ENCODE peak calls at places on chromosomes 13 and 19, in seven cellular contexts. C, T, X, R, P, D and O are unnamed samples.
A peak's percentile ranks its signal among the peaks of the same experiment; 100 is the strongest.

GRCh38 chr19:50500060-50500752 is 10.8 kb downstream of the JOSD2 start:
- DNase-seq in C (no peak), T (peak; percentile 44), X (no peak), R (no peak), P (no peak), D (no peak), O (no peak)

GRCh38 chr19:16325161-16325527 is 518 bp downstream of the KLF2 start:
- DNase-seq in C (no peak), T (peak; percentile 76), X (no peak), R (no peak), P (peak; percentile 82), D (no peak), O (peak; percentile 62)

GRCh38 chr19:12769689-12770088 is 5.7 kb downstream of the HOOK2 start:
- DNase-seq in C (no peak), T (peak; percentile 77), X (no peak), R (no peak), P (no peak), D (peak; percentile 54), O (peak; percentile 64)

GRCh38 chr19:13079542-13079986 is 23.1 kb downstream of the LYL1 start:
- DNase-seq in C (peak; percentile 63), T (peak; percentile 70), X (no peak), R (no peak), P (peak; percentile 90), D (peak; percentile 77), O (no peak)

GRCh38 chr13:35388979-35389378 is 87.5 kb downstream of the MAB21L1 start:
- DNase-seq in C (peak; percentile 36), T (no peak), X (no peak), R (no peak), P (no peak), D (no peak), O (no peak)

GRCh38 chr19:15869109-15869555 is 28.7 kb downstream of the CYP4F2 start:
- DNase-seq in C (peak; percentile 1), T (no peak), X (peak; percentile 24), R (peak; percentile 39), P (no peak), D (peak; percentile 42), O (peak; percentile 70)

GRCh38 chr19:56765107-56765506 is 75.4 kb downstream of the PEG3 start:
- DNase-seq in C (no peak), T (peak; percentile 50), X (no peak), R (peak; percentile 2), P (peak; percentile 78), D (peak; percentile 30), O (peak; percentile 16)

GRCh38 chr13:91349992-91350911 is 2.8 kb downstream of the MIR17HG start:
- DNase-seq in C (no peak), T (no peak), X (no peak), R (no peak), P (no peak), D (no peak), O (no peak)

GRCh38 chr13:26557393-26558073 is at the start of gene WASF3:
- DNase-seq in C (peak; percentile 90), T (peak; percentile 93), X (peak; percentile 90), R (peak; percentile 22), P (peak; percentile 97), D (peak; percentile 94), O (peak; percentile 84)

GRCh38 chr13:27161980-27162379 is 9.6 kb downstream of the USP12 start:
- DNase-seq in C (no peak), T (no peak), X (no peak), R (no peak), P (no peak), D (no peak), O (no peak)

GRCh38 chr19:38392707-38393308 is 4.3 kb downstream of the SPRED3 start:
- DNase-seq in C (peak; percentile 58), T (no peak), X (no peak), R (no peak), P (no peak), D (peak; percentile 34), O (peak; percentile 84)

GRCh38 chr13:51158923-51159322 is 47.8 kb upstream of the C13orf42 start:
- DNase-seq in C (peak; percentile 21), T (no peak), X (no peak), R (no peak), P (no peak), D (no peak), O (no peak)

GRCh38 chr19:10977773-10978155 is 16.9 kb downstream of the SMARCA4 start:
- DNase-seq in C (no peak), T (no peak), X (no peak), R (no peak), P (no peak), D (no peak), O (peak; percentile 28)

DNA sequence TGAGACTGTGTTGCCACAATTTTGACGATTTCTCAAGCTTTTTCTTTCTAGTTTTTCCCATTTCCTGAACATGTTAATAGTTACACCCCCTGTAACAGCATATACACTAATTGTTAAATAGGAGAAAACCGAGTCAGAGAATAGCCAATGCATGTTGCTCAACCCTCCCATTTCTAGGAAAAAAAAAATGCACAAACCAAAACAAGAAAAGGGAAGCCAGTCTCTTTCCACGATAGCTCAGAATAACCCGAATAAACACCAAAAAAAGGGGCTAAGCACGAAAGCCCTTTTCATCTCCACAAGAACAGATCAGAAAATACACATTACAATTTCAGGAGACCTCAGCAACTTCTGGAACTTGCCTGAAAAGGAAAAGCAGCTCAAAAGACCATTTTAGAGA is 16.3 kb downstream of the LATS2 start:
- DNase-seq in C (no peak), T (no peak), X (no peak), R (no peak), P (no peak), D (no peak), O (no peak)
- H3K4me1 ChIP-seq in C (peaks cover 13% of the 10 kb centered on the region), T (peaks cover 83% of the 10 kb centered on the region), X (peaks cover 55% of the 10 kb centered on the region), R (no peaks in the 10 kb centered on the region), P (peaks cover 85% of the 10 kb centered on the region), D (peaks cover 92% of the 10 kb centered on the region), O (no peaks in the 10 kb centered on the region)

DNA sequence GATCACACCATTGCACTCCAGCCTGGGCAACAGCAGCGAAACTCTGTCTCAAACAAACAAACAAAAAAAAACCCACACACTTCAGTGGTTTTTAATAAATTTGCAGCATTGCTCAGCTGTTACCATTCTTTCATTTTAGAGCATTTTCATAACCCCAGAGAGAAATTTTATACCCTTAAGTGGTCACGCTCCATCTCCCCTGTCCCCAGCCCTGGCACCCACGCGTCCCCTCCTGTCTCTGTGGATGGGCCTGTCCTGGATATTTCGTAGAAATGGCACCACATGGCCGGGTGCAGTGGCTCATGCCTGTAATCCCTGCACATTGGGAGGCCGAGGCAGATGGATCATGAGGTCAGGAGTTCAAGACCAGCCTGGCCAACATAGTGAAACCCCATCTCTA is 7.8 kb downstream of the THOP1 start:
- DNase-seq in C (no peak), T (no peak), X (no peak), R (no peak), P (no peak), D (no peak), O (no peak)
- H3K4me1 ChIP-seq in C (no peaks in the 10 kb centered on the region), T (no peaks in the 10 kb centered on the region), X (no peaks in the 10 kb centered on the region), R (no peaks in the 10 kb centered on the region), P (no peaks in the 10 kb centered on the region), D (no peaks in the 10 kb centered on the region), O (no peaks in the 10 kb centered on the region)

GRCh38 chr13:98261165-98261672 is 84.2 kb upstream of the RNF113B start:
- DNase-seq in C (no peak), T (no peak), X (no peak), R (no peak), P (no peak), D (no peak), O (no peak)
- H3K4me1 ChIP-seq in C (peaks cover 5% of the 10 kb centered on the region), T (peaks cover 13% of the 10 kb centered on the region), X (peaks cover 11% of the 10 kb centered on the region), R (no peaks in the 10 kb centered on the region), P (peaks cover 14% of the 10 kb centered on the region), D (peaks cover 50% of the 10 kb centered on the region), O (no peaks in the 10 kb centered on the region)

GRCh38 chr13:99733346-99733745 is 232.1 kb downstream of the TM9SF2 start:
- DNase-seq in C (no peak), T (no peak), X (no peak), R (no peak), P (no peak), D (no peak), O (no peak)

GRCh38 chr13:99737456-99737855 is 234.1 kb downstream of the ZIC5 start:
- DNase-seq in C (no peak), T (no peak), X (no peak), R (no peak), P (no peak), D (peak; percentile 2), O (no peak)

GRCh38 chr13:99734013-99734693 is 232.9 kb downstream of the TM9SF2 start:
- DNase-seq in C (no peak), T (no peak), X (no peak), R (no peak), P (no peak), D (no peak), O (no peak)

GRCh38 chr13:99740261-99740979 is 231.1 kb downstream of the ZIC5 start:
- DNase-seq in C (peak; percentile 13), T (no peak), X (no peak), R (no peak), P (no peak), D (no peak), O (no peak)

DNA sequence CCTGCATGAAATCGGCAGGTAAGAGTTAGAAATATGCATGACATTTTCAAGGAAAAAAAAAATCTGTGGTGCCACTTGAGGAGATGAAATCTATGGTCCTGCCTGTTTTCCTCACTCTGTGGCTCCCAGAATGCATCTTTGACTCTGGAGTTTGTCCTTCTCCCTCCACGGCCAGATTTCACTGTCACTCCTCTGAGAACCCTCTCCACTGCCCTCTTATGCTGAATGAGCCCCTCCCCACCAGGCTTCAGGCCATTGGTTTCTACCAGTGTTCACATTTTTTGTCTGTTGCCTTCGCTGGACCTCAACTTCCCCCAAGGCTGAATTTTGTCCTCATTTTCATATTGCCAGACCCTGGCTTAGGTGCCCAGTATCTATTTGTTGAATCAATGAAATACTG is 235.0 kb downstream of the ZIC5 start:
- DNase-seq in C (no peak), T (no peak), X (no peak), R (no peak), P (no peak), D (peak; percentile 5), O (no peak)
- H3K4me1 ChIP-seq in C (no peaks in the 10 kb centered on the region), T (no peaks in the 10 kb centered on the region), X (no peaks in the 10 kb centered on the region), R (no peaks in the 10 kb centered on the region), P (no peaks in the 10 kb centered on the region), D (no peaks in the 10 kb centered on the region), O (no peaks in the 10 kb centered on the region)

GRCh38 chr19:6535558-6536137 is 4.8 kb downstream of the TNFSF9 start:
- DNase-seq in C (no peak), T (no peak), X (no peak), R (no peak), P (no peak), D (no peak), O (no peak)
- H3K4me1 ChIP-seq in C (peaks cover 5% of the 10 kb centered on the region), T (peaks cover 28% of the 10 kb centered on the region), X (peaks cover 10% of the 10 kb centered on the region), R (peaks cover 48% of the 10 kb centered on the region), P (peaks cover 11% of the 10 kb centered on the region), D (peaks cover 13% of the 10 kb centered on the region), O (no peaks in the 10 kb centered on the region)